ENCODE peak calls at places on chromosome 22, in seven cellular contexts. One of them, this sample, is unnamed.

GRCh38 chr22:49380828-49381114 is 446.9 kb downstream of the BRD1 start:
- DNase-seq in activated T-cell treated with anti-CD3 and anti-CD28 coated beads for 1 hour: no peak
- DNase-seq in stimulated activated CD8-positive, alpha-beta memory T cell treated with anti-CD3 and anti-CD28 coated beads, Interleukin-15, amount 100 ng/mL, for 24 hours: no peak
- DNase-seq in activated CD4-positive, alpha-beta memory T cell treated with anti-CD3 and anti-CD28 coated beads for 36 hours: no peak
- DNase-seq in NCI-H774: no peak
- DNase-seq in mammary epithelial cell: no peak
- DNase-seq in EL: no peak
- DNase-seq in this sample: no peak

GRCh38 chr22:48944433-48944755 is 883.3 kb downstream of the BRD1 start:
- DNase-seq in activated T-cell treated with anti-CD3 and anti-CD28 coated beads for 1 hour: no peak
- DNase-seq in stimulated activated CD8-positive, alpha-beta memory T cell treated with anti-CD3 and anti-CD28 coated beads, Interleukin-15, amount 100 ng/mL, for 24 hours: no peak
- DNase-seq in activated CD4-positive, alpha-beta memory T cell treated with anti-CD3 and anti-CD28 coated beads for 36 hours: no peak
- DNase-seq in NCI-H774: no peak
- DNase-seq in mammary epithelial cell: no peak
- DNase-seq in EL: no peak
- DNase-seq in this sample: no peak

GRCh38 chr22:39773976-39774539 is 119.5 kb downstream of the ENTHD1 start:
- DNase-seq in activated T-cell treated with anti-CD3 and anti-CD28 coated beads for 1 hour: no peak
- DNase-seq in stimulated activated CD8-positive, alpha-beta memory T cell treated with anti-CD3 and anti-CD28 coated beads, Interleukin-15, amount 100 ng/mL, for 24 hours: no peak
- DNase-seq in activated CD4-positive, alpha-beta memory T cell treated with anti-CD3 and anti-CD28 coated beads for 36 hours: peak; percentile 50
- DNase-seq in NCI-H774: no peak
- DNase-seq in mammary epithelial cell: no peak
- DNase-seq in EL: peak; percentile 24
- DNase-seq in this sample: no peak

GRCh38 chr22:48327721-48328120 is 1500.0 kb downstream of the BRD1 start:
- DNase-seq in activated T-cell treated with anti-CD3 and anti-CD28 coated beads for 1 hour: no peak
- DNase-seq in stimulated activated CD8-positive, alpha-beta memory T cell treated with anti-CD3 and anti-CD28 coated beads, Interleukin-15, amount 100 ng/mL, for 24 hours: no peak
- DNase-seq in activated CD4-positive, alpha-beta memory T cell treated with anti-CD3 and anti-CD28 coated beads for 36 hours: no peak
- DNase-seq in NCI-H774: no peak
- DNase-seq in mammary epithelial cell: no peak
- DNase-seq in EL: no peak
- DNase-seq in this sample: no peak

GRCh38 chr22:33654173-33654890 is 265.9 kb downstream of the LARGE1 start:
- DNase-seq in activated T-cell treated with anti-CD3 and anti-CD28 coated beads for 1 hour: no peak
- DNase-seq in stimulated activated CD8-positive, alpha-beta memory T cell treated with anti-CD3 and anti-CD28 coated beads, Interleukin-15, amount 100 ng/mL, for 24 hours: no peak
- DNase-seq in activated CD4-positive, alpha-beta memory T cell treated with anti-CD3 and anti-CD28 coated beads for 36 hours: no peak
- DNase-seq in NCI-H774: no peak
- DNase-seq in mammary epithelial cell: no peak
- DNase-seq in EL: no peak
- DNase-seq in this sample: no peak

GRCh38 chr22:44738347-44738715 is 14.0 kb upstream of the ARHGAP8 start:
- DNase-seq in activated T-cell treated with anti-CD3 and anti-CD28 coated beads for 1 hour: no peak
- DNase-seq in stimulated activated CD8-positive, alpha-beta memory T cell treated with anti-CD3 and anti-CD28 coated beads, Interleukin-15, amount 100 ng/mL, for 24 hours: no peak
- DNase-seq in activated CD4-positive, alpha-beta memory T cell treated with anti-CD3 and anti-CD28 coated beads for 36 hours: no peak
- DNase-seq in NCI-H774: no peak
- DNase-seq in mammary epithelial cell: no peak
- DNase-seq in EL: no peak
- DNase-seq in this sample: no peak

GRCh38 chr22:44669725-44670027 is 32.3 kb upstream of the PRR5 start:
- DNase-seq in activated T-cell treated with anti-CD3 and anti-CD28 coated beads for 1 hour: no peak
- DNase-seq in stimulated activated CD8-positive, alpha-beta memory T cell treated with anti-CD3 and anti-CD28 coated beads, Interleukin-15, amount 100 ng/mL, for 24 hours: no peak
- DNase-seq in activated CD4-positive, alpha-beta memory T cell treated with anti-CD3 and anti-CD28 coated beads for 36 hours: no peak
- DNase-seq in NCI-H774: no peak
- DNase-seq in mammary epithelial cell: no peak
- DNase-seq in EL: peak; percentile 24
- DNase-seq in this sample: peak; percentile 52

GRCh38 chr22:24330636-24331035 is 60.0 kb downstream of the SPECC1L start:
- DNase-seq in activated T-cell treated with anti-CD3 and anti-CD28 coated beads for 1 hour: no peak
- DNase-seq in stimulated activated CD8-positive, alpha-beta memory T cell treated with anti-CD3 and anti-CD28 coated beads, Interleukin-15, amount 100 ng/mL, for 24 hours: no peak
- DNase-seq in activated CD4-positive, alpha-beta memory T cell treated with anti-CD3 and anti-CD28 coated beads for 36 hours: no peak
- DNase-seq in NCI-H774: no peak
- DNase-seq in mammary epithelial cell: no peak
- DNase-seq in EL: peak; percentile 19
- DNase-seq in this sample: no peak

GRCh38 chr22:35541254-35541748 is 670 bp downstream of the RASD2 start:
- DNase-seq in activated T-cell treated with anti-CD3 and anti-CD28 coated beads for 1 hour: no peak
- DNase-seq in stimulated activated CD8-positive, alpha-beta memory T cell treated with anti-CD3 and anti-CD28 coated beads, Interleukin-15, amount 100 ng/mL, for 24 hours: no peak
- DNase-seq in activated CD4-positive, alpha-beta memory T cell treated with anti-CD3 and anti-CD28 coated beads for 36 hours: no peak
- DNase-seq in NCI-H774: no peak
- DNase-seq in mammary epithelial cell: no peak
- DNase-seq in EL: no peak
- DNase-seq in this sample: no peak

GRCh38 chr22:46192210-46192993 is 42.1 kb downstream of the PPARA start:
- DNase-seq in activated T-cell treated with anti-CD3 and anti-CD28 coated beads for 1 hour: no peak
- DNase-seq in stimulated activated CD8-positive, alpha-beta memory T cell treated with anti-CD3 and anti-CD28 coated beads, Interleukin-15, amount 100 ng/mL, for 24 hours: no peak
- DNase-seq in activated CD4-positive, alpha-beta memory T cell treated with anti-CD3 and anti-CD28 coated beads for 36 hours: no peak
- DNase-seq in NCI-H774: peak; percentile 4
- DNase-seq in mammary epithelial cell: no peak
- DNase-seq in EL: no peak
- DNase-seq in this sample: no peak

GRCh38 chr22:24983151-24983550 is 30.6 kb downstream of the KIAA1671 start:
- DNase-seq in activated T-cell treated with anti-CD3 and anti-CD28 coated beads for 1 hour: no peak
- DNase-seq in stimulated activated CD8-positive, alpha-beta memory T cell treated with anti-CD3 and anti-CD28 coated beads, Interleukin-15, amount 100 ng/mL, for 24 hours: no peak
- DNase-seq in activated CD4-positive, alpha-beta memory T cell treated with anti-CD3 and anti-CD28 coated beads for 36 hours: no peak
- DNase-seq in NCI-H774: no peak
- DNase-seq in mammary epithelial cell: no peak
- DNase-seq in EL: no peak
- DNase-seq in this sample: peak; percentile 50

GRCh38 chr22:36374603-36375024 is 13.2 kb downstream of the MYH9 start:
- DNase-seq in activated T-cell treated with anti-CD3 and anti-CD28 coated beads for 1 hour: peak; percentile 44
- DNase-seq in stimulated activated CD8-positive, alpha-beta memory T cell treated with anti-CD3 and anti-CD28 coated beads, Interleukin-15, amount 100 ng/mL, for 24 hours: no peak
- DNase-seq in activated CD4-positive, alpha-beta memory T cell treated with anti-CD3 and anti-CD28 coated beads for 36 hours: peak; percentile 86
- DNase-seq in NCI-H774: no peak
- DNase-seq in mammary epithelial cell: peak; percentile 97
- DNase-seq in EL: peak; percentile 76
- DNase-seq in this sample: no peak

GRCh38 chr22:27011717-27012116 is 354.3 kb downstream of the MIAT start:
- DNase-seq in activated T-cell treated with anti-CD3 and anti-CD28 coated beads for 1 hour: no peak
- DNase-seq in stimulated activated CD8-positive, alpha-beta memory T cell treated with anti-CD3 and anti-CD28 coated beads, Interleukin-15, amount 100 ng/mL, for 24 hours: no peak
- DNase-seq in activated CD4-positive, alpha-beta memory T cell treated with anti-CD3 and anti-CD28 coated beads for 36 hours: no peak
- DNase-seq in NCI-H774: no peak
- DNase-seq in mammary epithelial cell: no peak
- DNase-seq in EL: no peak
- DNase-seq in this sample: no peak

GRCh38 chr22:35685731-35686130 is 31.9 kb upstream of the APOL5 start:
- DNase-seq in activated T-cell treated with anti-CD3 and anti-CD28 coated beads for 1 hour: no peak
- DNase-seq in stimulated activated CD8-positive, alpha-beta memory T cell treated with anti-CD3 and anti-CD28 coated beads, Interleukin-15, amount 100 ng/mL, for 24 hours: no peak
- DNase-seq in activated CD4-positive, alpha-beta memory T cell treated with anti-CD3 and anti-CD28 coated beads for 36 hours: no peak
- DNase-seq in NCI-H774: no peak
- DNase-seq in mammary epithelial cell: no peak
- DNase-seq in EL: peak; percentile 40
- DNase-seq in this sample: no peak

GRCh38 chr22:24107668-24108067 is 73.6 kb upstream of the SUSD2 start:
- DNase-seq in activated T-cell treated with anti-CD3 and anti-CD28 coated beads for 1 hour: no peak
- DNase-seq in stimulated activated CD8-positive, alpha-beta memory T cell treated with anti-CD3 and anti-CD28 coated beads, Interleukin-15, amount 100 ng/mL, for 24 hours: no peak
- DNase-seq in activated CD4-positive, alpha-beta memory T cell treated with anti-CD3 and anti-CD28 coated beads for 36 hours: peak; percentile 17
- DNase-seq in NCI-H774: no peak
- DNase-seq in mammary epithelial cell: peak; percentile 53
- DNase-seq in EL: peak; percentile 74
- DNase-seq in this sample: no peak

GRCh38 chr22:40419718-40420117 is 49.3 kb downstream of the SGSM3 start:
- DNase-seq in activated T-cell treated with anti-CD3 and anti-CD28 coated beads for 1 hour: no peak
- DNase-seq in stimulated activated CD8-positive, alpha-beta memory T cell treated with anti-CD3 and anti-CD28 coated beads, Interleukin-15, amount 100 ng/mL, for 24 hours: no peak
- DNase-seq in activated CD4-positive, alpha-beta memory T cell treated with anti-CD3 and anti-CD28 coated beads for 36 hours: no peak
- DNase-seq in NCI-H774: no peak
- DNase-seq in mammary epithelial cell: no peak
- DNase-seq in EL: no peak
- DNase-seq in this sample: no peak

GRCh38 chr22:31139066-31139465 is 1.2 kb downstream of the PLA2G3 start:
- DNase-seq in activated T-cell treated with anti-CD3 and anti-CD28 coated beads for 1 hour: no peak
- DNase-seq in stimulated activated CD8-positive, alpha-beta memory T cell treated with anti-CD3 and anti-CD28 coated beads, Interleukin-15, amount 100 ng/mL, for 24 hours: no peak
- DNase-seq in activated CD4-positive, alpha-beta memory T cell treated with anti-CD3 and anti-CD28 coated beads for 36 hours: no peak
- DNase-seq in NCI-H774: no peak
- DNase-seq in mammary epithelial cell: no peak
- DNase-seq in EL: no peak
- DNase-seq in this sample: no peak

GRCh38 chr22:24391836-24392217 is 35.6 kb upstream of the ADORA2A start:
- DNase-seq in activated T-cell treated with anti-CD3 and anti-CD28 coated beads for 1 hour: no peak
- DNase-seq in stimulated activated CD8-positive, alpha-beta memory T cell treated with anti-CD3 and anti-CD28 coated beads, Interleukin-15, amount 100 ng/mL, for 24 hours: no peak
- DNase-seq in activated CD4-positive, alpha-beta memory T cell treated with anti-CD3 and anti-CD28 coated beads for 36 hours: no peak
- DNase-seq in NCI-H774: no peak
- DNase-seq in mammary epithelial cell: no peak
- DNase-seq in EL: peak; percentile 84
- DNase-seq in this sample: no peak

GRCh38 chr22:26585104-26585790 is 4.7 kb downstream of the TPST2 start:
- DNase-seq in activated T-cell treated with anti-CD3 and anti-CD28 coated beads for 1 hour: no peak
- DNase-seq in stimulated activated CD8-positive, alpha-beta memory T cell treated with anti-CD3 and anti-CD28 coated beads, Interleukin-15, amount 100 ng/mL, for 24 hours: no peak
- DNase-seq in activated CD4-positive, alpha-beta memory T cell treated with anti-CD3 and anti-CD28 coated beads for 36 hours: no peak
- DNase-seq in NCI-H774: no peak
- DNase-seq in mammary epithelial cell: peak; percentile 67
- DNase-seq in EL: peak; percentile 98
- DNase-seq in this sample: no peak

GRCh38 chr22:49965291-49966040 is 4.9 kb downstream of the PIM3 start:
- DNase-seq in activated T-cell treated with anti-CD3 and anti-CD28 coated beads for 1 hour: no peak
- DNase-seq in stimulated activated CD8-positive, alpha-beta memory T cell treated with anti-CD3 and anti-CD28 coated beads, Interleukin-15, amount 100 ng/mL, for 24 hours: no peak
- DNase-seq in activated CD4-positive, alpha-beta memory T cell treated with anti-CD3 and anti-CD28 coated beads for 36 hours: no peak
- DNase-seq in NCI-H774: no peak
- DNase-seq in mammary epithelial cell: no peak
- DNase-seq in EL: no peak
- DNase-seq in this sample: no peak

GRCh38 chr22:39703890-39704658 is 133.5 kb downstream of the CACNA1I start:
- DNase-seq in activated T-cell treated with anti-CD3 and anti-CD28 coated beads for 1 hour: no peak
- DNase-seq in stimulated activated CD8-positive, alpha-beta memory T cell treated with anti-CD3 and anti-CD28 coated beads, Interleukin-15, amount 100 ng/mL, for 24 hours: no peak
- DNase-seq in activated CD4-positive, alpha-beta memory T cell treated with anti-CD3 and anti-CD28 coated beads for 36 hours: no peak
- DNase-seq in NCI-H774: no peak
- DNase-seq in mammary epithelial cell: no peak
- DNase-seq in EL: no peak
- DNase-seq in this sample: no peak

GRCh38 chr22:49975543-49976389 is 15.2 kb downstream of the PIM3 start:
- DNase-seq in activated T-cell treated with anti-CD3 and anti-CD28 coated beads for 1 hour: no peak
- DNase-seq in stimulated activated CD8-positive, alpha-beta memory T cell treated with anti-CD3 and anti-CD28 coated beads, Interleukin-15, amount 100 ng/mL, for 24 hours: no peak
- DNase-seq in activated CD4-positive, alpha-beta memory T cell treated with anti-CD3 and anti-CD28 coated beads for 36 hours: peak; percentile 81
- DNase-seq in NCI-H774: no peak
- DNase-seq in mammary epithelial cell: no peak
- DNase-seq in EL: no peak
- DNase-seq in this sample: no peak

GRCh38 chr22:20807315-20807752 is 33.4 kb downstream of the SERPIND1 start:
- DNase-seq in activated T-cell treated with anti-CD3 and anti-CD28 coated beads for 1 hour: no peak
- DNase-seq in stimulated activated CD8-positive, alpha-beta memory T cell treated with anti-CD3 and anti-CD28 coated beads, Interleukin-15, amount 100 ng/mL, for 24 hours: no peak
- DNase-seq in activated CD4-positive, alpha-beta memory T cell treated with anti-CD3 and anti-CD28 coated beads for 36 hours: no peak
- DNase-seq in NCI-H774: no peak
- DNase-seq in mammary epithelial cell: peak; percentile 62
- DNase-seq in EL: peak; percentile 97
- DNase-seq in this sample: peak; percentile 45

GRCh38 chr22:40728731-40729189 is 49.5 kb downstream of the MCHR1 start:
- DNase-seq in activated T-cell treated with anti-CD3 and anti-CD28 coated beads for 1 hour: peak; percentile 53
- DNase-seq in stimulated activated CD8-positive, alpha-beta memory T cell treated with anti-CD3 and anti-CD28 coated beads, Interleukin-15, amount 100 ng/mL, for 24 hours: no peak
- DNase-seq in activated CD4-positive, alpha-beta memory T cell treated with anti-CD3 and anti-CD28 coated beads for 36 hours: peak; percentile 79
- DNase-seq in NCI-H774: no peak
- DNase-seq in mammary epithelial cell: peak; percentile 68
- DNase-seq in EL: peak; percentile 30
- DNase-seq in this sample: peak; percentile 58

GRCh38 chr22:26045855-26046254 is 123.4 kb upstream of the SEZ6L start:
- DNase-seq in activated T-cell treated with anti-CD3 and anti-CD28 coated beads for 1 hour: no peak
- DNase-seq in stimulated activated CD8-positive, alpha-beta memory T cell treated with anti-CD3 and anti-CD28 coated beads, Interleukin-15, amount 100 ng/mL, for 24 hours: no peak
- DNase-seq in activated CD4-positive, alpha-beta memory T cell treated with anti-CD3 and anti-CD28 coated beads for 36 hours: no peak
- DNase-seq in NCI-H774: peak; percentile 75
- DNase-seq in mammary epithelial cell: no peak
- DNase-seq in EL: no peak
- DNase-seq in this sample: no peak

GRCh38 chr22:24183321-24184031 is 2.2 kb downstream of the SUSD2 start:
- DNase-seq in activated T-cell treated with anti-CD3 and anti-CD28 coated beads for 1 hour: no peak
- DNase-seq in stimulated activated CD8-positive, alpha-beta memory T cell treated with anti-CD3 and anti-CD28 coated beads, Interleukin-15, amount 100 ng/mL, for 24 hours: no peak
- DNase-seq in activated CD4-positive, alpha-beta memory T cell treated with anti-CD3 and anti-CD28 coated beads for 36 hours: no peak
- DNase-seq in NCI-H774: no peak
- DNase-seq in mammary epithelial cell: no peak
- DNase-seq in EL: no peak
- DNase-seq in this sample: no peak

GRCh38 chr22:44438481-44439131 is 59.4 kb downstream of the RTL6 start:
- DNase-seq in activated T-cell treated with anti-CD3 and anti-CD28 coated beads for 1 hour: no peak
- DNase-seq in stimulated activated CD8-positive, alpha-beta memory T cell treated with anti-CD3 and anti-CD28 coated beads, Interleukin-15, amount 100 ng/mL, for 24 hours: no peak
- DNase-seq in activated CD4-positive, alpha-beta memory T cell treated with anti-CD3 and anti-CD28 coated beads for 36 hours: no peak
- DNase-seq in NCI-H774: no peak
- DNase-seq in mammary epithelial cell: no peak
- DNase-seq in EL: no peak
- DNase-seq in this sample: no peak